ENCODE peak calls at places on chromosomes 4 and X, in seven cellular contexts. X, K, V, B, E, P and Q are unnamed samples.

GRCh38 chrX:64321507-64321906 is 73.7 kb downstream of the MTMR8 start:
- DNase-seq in K (no peak), P (no peak), E (no peak), B (no peak), V (no peak), X (no peak), Q (no peak)

GRCh38 chr4:129968366-129968765 is 872.4 kb downstream of the C4orf33 start:
- DNase-seq in P (no peak), X (no peak), K (no peak), V (no peak), B (no peak), E (no peak), Q (no peak)

GRCh38 chrX:153430796-153431195 is 15.1 kb downstream of the TREX2 start:
- DNase-seq in V (no peak), B (no peak), P (no peak), K (no peak), X (no peak), E (no peak), Q (no peak)

GRCh38 chr4:24775209-24775608 is 20.2 kb upstream of the SOD3 start:
- DNase-seq in E (no peak), X (no peak), P (no peak), B (no peak), V (no peak), K (no peak), Q (no peak)

GRCh38 chr4:11908205-11908604 is 479.5 kb upstream of the HS3ST1 start:
- DNase-seq in V (no peak), B (no peak), K (no peak), P (no peak), E (no peak), X (no peak), Q (no peak)

GRCh38 chr4:35934370-35934981 is 309.8 kb downstream of the ARAP2 start:
- DNase-seq in K (peak), X (no peak), B (no peak), E (peak), V (peak), P (peak), Q (no peak)

GRCh38 chrX:38516196-38516595 is 45.1 kb upstream of the TSPAN7 start:
- DNase-seq in K (no peak), B (no peak), E (no peak), P (no peak), X (no peak), V (no peak), Q (no peak)

GRCh38 chr4:87405421-87405820 is 14.4 kb upstream of the HSD17B11 start:
- DNase-seq in E (no peak), V (no peak), K (no peak), X (no peak), P (no peak), B (no peak), Q (no peak)

GRCh38 chr4:67366341-67366861 is 178.9 kb downstream of the CENPC start:
- DNase-seq in V (no peak), K (peak), B (no peak), P (peak), X (no peak), E (no peak), Q (no peak)

GRCh38 chr4:108351806-108352205 is 183.1 kb upstream of the LEF1 start:
- DNase-seq in V (no peak), E (no peak), K (no peak), P (no peak), X (no peak), B (no peak), Q (no peak)

GRCh38 chr4:52783069-52783468 is 31.8 kb upstream of the ERVMER34-1 start:
- DNase-seq in X (no peak), V (no peak), K (no peak), B (no peak), E (no peak), P (no peak), Q (no peak)

GRCh38 chr4:165766976-165767375 is 106.1 kb upstream of the TLL1 start:
- DNase-seq in X (no peak), B (no peak), K (no peak), V (no peak), E (no peak), P (no peak), Q (no peak)

GRCh38 chr4:15451866-15452765 is 17.6 kb upstream of the CC2D2A start:
- DNase-seq in B (no peak), P (peak), V (peak), K (peak), E (no peak), X (no peak), Q (no peak)

GRCh38 chrX:134622056-134622812 is 36.0 kb downstream of the PLAC1 start:
- DNase-seq in X (no peak), V (peak), K (peak), P (peak), E (peak), B (no peak), Q (peak)

GRCh38 chrX:68199062-68199848 is 234.0 kb downstream of the OPHN1 start:
- DNase-seq in X (no peak), K (no peak), V (no peak), B (no peak), P (no peak), E (no peak), Q (no peak)

GRCh38 chrX:68193786-68194185 is 239.5 kb downstream of the OPHN1 start:
- DNase-seq in E (no peak), X (no peak), V (no peak), B (no peak), K (no peak), P (no peak), Q (no peak)

GRCh38 chrX:68193234-68193633 is 240.1 kb downstream of the OPHN1 start:
- DNase-seq in X (no peak), E (no peak), P (peak), K (no peak), B (no peak), V (no peak), Q (no peak)

GRCh38 chrX:68196939-68197791 is 236.1 kb downstream of the OPHN1 start:
- DNase-seq in B (peak), P (peak), K (peak), V (peak), E (peak), X (no peak), Q (peak)
- TF ChIP-seq CTCF in B (peak), P (peak), K (peak), V (peak), E (peak), X (peak), Q (peak)

DNA sequence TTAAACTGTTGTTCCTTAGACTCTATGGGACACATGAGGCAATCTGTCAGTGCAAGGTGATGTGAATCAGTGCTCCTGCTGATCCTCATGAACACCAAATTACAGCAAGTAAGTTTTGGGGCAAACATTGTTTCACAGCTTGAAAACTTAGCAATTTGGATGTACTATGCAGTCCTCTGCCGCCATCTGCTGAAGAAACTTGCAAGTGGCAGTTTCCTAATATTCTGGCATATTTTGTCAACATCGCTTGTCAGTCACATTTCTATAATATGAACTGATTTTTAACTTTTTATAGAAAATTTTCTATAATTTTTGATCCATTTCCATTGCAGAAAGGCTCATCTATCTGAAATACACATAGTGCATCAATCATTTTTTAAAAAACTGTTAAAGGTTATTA is 56.3 kb downstream of the ZAR1 start:
- DNase-seq in K (peak), P (peak), B (no peak), X (no peak), V (peak), E (peak), Q (no peak)
- TF ChIP-seq CTCF in K (peak), P (peak), B (peak), X (peak), V (peak), E (peak), Q (peak)

GRCh38 chr4:158166701-158167100 is 6.1 kb downstream of the GASK1B start:
- DNase-seq in K (peak), B (no peak), X (no peak), P (no peak), V (no peak), E (no peak), Q (no peak)
- TF ChIP-seq CTCF in K (no peak), B (no peak), X (no peak), P (no peak), V (no peak), E (no peak), Q (no peak)

GRCh38 chr4:157127571-157127970 is 51.6 kb downstream of the GLRB start:
- DNase-seq in E (no peak), B (no peak), P (no peak), K (no peak), V (no peak), X (no peak), Q (no peak)

DNA sequence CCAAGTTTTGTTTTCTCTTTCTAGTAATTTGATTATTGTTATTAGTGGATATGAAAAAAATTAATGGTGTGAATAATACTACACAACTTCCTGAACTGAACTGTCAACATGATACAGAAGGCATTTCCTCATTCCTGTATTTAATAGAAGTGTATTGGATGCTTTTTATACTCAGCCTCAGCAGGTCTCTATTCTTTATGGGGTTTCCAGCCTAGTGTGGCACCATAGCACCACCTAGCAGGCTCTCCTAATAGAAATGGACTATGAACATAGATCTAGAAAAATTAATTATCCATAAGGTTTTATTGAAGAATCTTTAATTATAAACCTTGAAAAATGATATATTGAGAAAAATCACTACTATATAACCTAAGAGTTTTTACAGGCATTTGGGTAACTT is 52.4 kb downstream of the GLRB start:
- DNase-seq in P (peak), X (no peak), V (peak), B (no peak), E (peak), K (peak), Q (no peak)
- TF ChIP-seq CTCF in P (peak), X (no peak), V (peak), B (peak), E (peak), K (peak), Q (peak)

DNA sequence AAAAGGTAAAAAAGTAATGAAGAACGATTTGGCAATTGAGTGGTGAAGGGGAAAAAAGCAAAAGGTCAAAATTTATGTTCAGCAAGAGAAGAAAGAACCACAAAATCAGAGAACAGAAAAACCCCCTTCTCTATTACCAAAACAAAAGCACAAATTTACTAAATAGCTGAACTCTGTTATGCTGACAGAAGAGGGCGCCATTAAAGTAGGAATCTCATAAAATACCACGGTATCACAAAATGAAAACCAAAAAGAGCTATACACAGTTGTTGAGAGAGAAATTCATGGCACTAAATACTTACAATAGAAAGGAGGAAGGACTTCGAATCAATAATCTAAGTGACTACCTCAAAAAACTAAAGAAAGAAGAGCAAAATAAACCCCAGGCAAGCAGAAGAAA is 69.6 kb upstream of the CXorf66 start:
- DNase-seq in K (peak), E (no peak), P (peak), B (no peak), V (peak), X (no peak), Q (no peak)
- TF ChIP-seq CTCF in K (peak), E (peak), P (peak), B (no peak), V (no peak), X (no peak), Q (peak)

GRCh38 chrX:126141014-126141413 is 25.1 kb downstream of the DCAF12L2 start:
- DNase-seq in V (no peak), E (no peak), K (no peak), P (no peak), X (no peak), B (no peak), Q (no peak)

GRCh38 chrX:126137899-126138298 is 28.2 kb downstream of the DCAF12L2 start:
- DNase-seq in E (no peak), V (no peak), P (no peak), K (no peak), X (no peak), B (no peak), Q (no peak)
- TF ChIP-seq CTCF in E (no peak), V (no peak), P (no peak), K (no peak), X (no peak), B (no peak), Q (peak)

GRCh38 chr4:5232549-5232948 is 181.3 kb downstream of the STK32B start:
- DNase-seq in X (no peak), P (no peak), E (no peak), K (no peak), V (no peak), B (no peak), Q (no peak)

GRCh38 chr4:5238106-5238505 is 186.8 kb downstream of the STK32B start:
- DNase-seq in P (no peak), K (no peak), B (no peak), E (no peak), V (no peak), X (no peak), Q (no peak)

DNA sequence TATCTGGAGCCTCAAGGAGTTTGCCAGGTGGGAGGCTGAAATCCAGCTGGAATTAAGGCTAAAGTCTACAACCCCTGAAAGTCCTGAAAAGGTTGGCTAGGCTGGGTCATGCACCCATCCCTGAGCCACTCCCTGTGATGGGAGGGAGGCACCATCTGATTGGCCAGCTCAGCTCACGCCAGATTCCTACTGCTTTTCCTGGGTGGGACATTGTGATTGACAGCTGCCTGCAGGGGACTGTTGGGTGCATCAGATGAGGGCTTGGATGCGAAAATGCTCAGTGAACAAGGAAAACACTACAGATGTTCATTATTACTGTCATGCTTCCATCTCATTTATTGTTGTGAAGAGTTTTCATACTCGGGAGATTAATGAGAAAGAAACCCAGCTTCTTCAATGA is 185.8 kb downstream of the STK32B start:
- DNase-seq in B (no peak), P (no peak), X (no peak), V (no peak), K (no peak), E (no peak), Q (no peak)
- TF ChIP-seq CTCF in B (no peak), P (no peak), X (no peak), V (no peak), K (no peak), E (no peak), Q (no peak)

GRCh38 chr4:128289523-128290158 is 2.0 kb upstream of the PGRMC2 start:
- DNase-seq in E (no peak), P (no peak), K (no peak), B (no peak), V (no peak), X (no peak), Q (no peak)

GRCh38 chr4:128288689-128289106 is 1.1 kb upstream of the PGRMC2 start:
- DNase-seq in B (no peak), K (peak), V (peak), P (peak), E (no peak), X (no peak), Q (no peak)

GRCh38 chr4:128292349-128292748 is 4.7 kb upstream of the PGRMC2 start:
- DNase-seq in P (no peak), V (no peak), B (no peak), E (no peak), X (no peak), K (no peak), Q (no peak)

GRCh38 chr4:128291096-128291495 is 3.5 kb upstream of the PGRMC2 start:
- DNase-seq in K (no peak), E (no peak), V (no peak), P (no peak), B (no peak), X (no peak), Q (no peak)

GRCh38 chr4:128290526-128290925 is 2.9 kb upstream of the PGRMC2 start:
- DNase-seq in P (no peak), B (no peak), E (no peak), X (no peak), V (no peak), K (no peak), Q (no peak)
- TF ChIP-seq CTCF in P (no peak), B (no peak), E (no peak), X (no peak), V (no peak), K (no peak), Q (no peak)

DNA sequence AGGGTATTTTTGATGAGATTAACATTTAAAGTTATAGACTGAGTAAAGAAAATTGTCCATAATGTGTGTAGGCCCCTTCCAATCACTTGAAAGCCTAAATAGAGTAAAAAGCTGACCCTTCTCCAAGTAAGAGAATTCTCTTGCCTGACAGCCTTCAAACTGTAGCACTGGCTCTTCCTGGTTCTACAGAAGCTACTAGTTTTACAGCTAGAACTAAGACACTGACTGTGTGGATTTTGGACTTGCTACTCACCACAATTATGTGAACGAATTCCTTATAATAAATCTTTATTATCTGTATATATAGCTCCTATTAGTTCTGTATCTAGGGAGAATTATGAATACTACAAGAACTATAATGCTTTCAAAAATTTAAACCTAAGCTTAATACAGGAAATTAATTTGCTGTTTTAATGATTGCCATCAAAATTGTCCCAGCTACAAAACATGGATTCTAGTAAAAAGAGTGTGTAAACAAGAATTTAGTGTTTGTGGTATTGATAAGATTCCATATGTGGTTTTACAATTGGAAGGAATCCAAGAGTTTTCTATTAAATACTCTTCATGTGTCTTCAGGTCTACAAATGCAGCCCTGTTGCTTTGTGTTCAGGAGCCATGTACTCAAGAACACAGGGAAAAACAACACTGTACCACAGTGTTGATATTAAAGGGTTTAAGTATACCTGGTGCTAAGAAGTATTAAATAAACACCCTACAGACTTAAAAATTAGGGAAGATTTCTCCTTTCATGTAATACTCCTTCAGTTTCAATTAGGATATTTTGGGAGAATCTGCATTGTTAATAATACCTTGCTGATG is 366.5 kb downstream of the CXXC4 start:
- DNase-seq in B (no peak), P (peak), X (no peak), V (no peak), K (no peak), E (no peak), Q (no peak)
- TF ChIP-seq CTCF in B (no peak), P (no peak), X (no peak), V (no peak), K (no peak), E (no peak), Q (no peak)